ENCODE peak calls at places on chromosomes 1 and 21, in seven cellular contexts. X is heart left ventricle, I is esophagus squamous epithelium, R is tibial nerve, D is A549, B is breast epithelium, T is HCT116. S is an unnamed sample.

GRCh38 chr21:36839123-36839522 is 127.3 kb downstream of the HLCS start:
- DNase-seq in X (no peak), I (no peak), R (no peak), D (no peak), B (no peak), T (no peak), S (no peak)

GRCh38 chr1:200317236-200317635 is 92.6 kb downstream of the ZNF281 start:
- DNase-seq in X (no peak), I (no peak), R (no peak), D (peak), B (no peak), T (no peak), S (no peak)

GRCh38 chr21:31729622-31730343 is 2.1 kb downstream of the SCAF4 start:
- DNase-seq in X (no peak), I (no peak), R (no peak), D (no peak), B (no peak), T (no peak), S (no peak)

GRCh38 chr1:159009704-159010361 is at the start of gene IFI16:
- DNase-seq in X (peak), I (no peak), R (peak), D (peak), B (peak), T (no peak), S (peak)

GRCh38 chr1:48228156-48228555 is 5.6 kb downstream of the SLC5A9 start:
- DNase-seq in X (no peak), I (no peak), R (no peak), D (peak), B (no peak), T (no peak), S (no peak)

GRCh38 chr1:201481004-201481380 is 12.0 kb upstream of the PHLDA3 start:
- DNase-seq in X (no peak), I (no peak), R (no peak), D (no peak), B (peak), T (no peak), S (no peak)

GRCh38 chr1:10693497-10694273 is 102.8 kb downstream of the CASZ1 start:
- DNase-seq in X (no peak), I (no peak), R (no peak), D (no peak), B (no peak), T (no peak), S (no peak)

GRCh38 chr1:182917386-182917785 is 35.6 kb downstream of the SHCBP1L start:
- DNase-seq in X (no peak), I (no peak), R (no peak), D (no peak), B (no peak), T (no peak), S (no peak)

GRCh38 chr1:228228601-228229074 is 20.8 kb downstream of the OBSCN start:
- DNase-seq in X (no peak), I (no peak), R (no peak), D (peak), B (no peak), T (no peak), S (no peak)

GRCh38 chr1:45266151-45266801 is 59.9 kb upstream of the ZSWIM5 start:
- DNase-seq in X (peak), I (no peak), R (peak), D (peak), B (no peak), T (no peak), S (no peak)

GRCh38 chr21:34639882-34640788 is 25.2 kb upstream of the RCAN1 start:
- DNase-seq in X (no peak), I (no peak), R (no peak), D (no peak), B (no peak), T (no peak), S (no peak)

GRCh38 chr1:16915627-16915973 is 6.1 kb upstream of the CROCC start:
- DNase-seq in X (no peak), I (no peak), R (no peak), D (no peak), B (no peak), T (no peak), S (no peak)

GRCh38 chr1:115283681-115284146 is 54.3 kb downstream of the NGF start:
- DNase-seq in X (no peak), I (no peak), R (no peak), D (no peak), B (no peak), T (no peak), S (no peak)

GRCh38 chr1:54519709-54520108 is 28.3 kb upstream of the ACOT11 start:
- DNase-seq in X (no peak), I (no peak), R (no peak), D (no peak), B (no peak), T (no peak), S (no peak)

GRCh38 chr1:206021796-206022365 is 1.8 kb downstream of the CTSE start:
- DNase-seq in X (no peak), I (no peak), R (no peak), D (no peak), B (no peak), T (no peak), S (no peak)

GRCh38 chr1:68291763-68292384 is 59.6 kb upstream of the WLS start:
- DNase-seq in X (no peak), I (no peak), R (no peak), D (no peak), B (no peak), T (no peak), S (no peak)

GRCh38 chr1:200899451-200899915 is 4.8 kb downstream of the INAVA start:
- DNase-seq in X (no peak), I (no peak), R (no peak), D (no peak), B (no peak), T (no peak), S (no peak)

DNA sequence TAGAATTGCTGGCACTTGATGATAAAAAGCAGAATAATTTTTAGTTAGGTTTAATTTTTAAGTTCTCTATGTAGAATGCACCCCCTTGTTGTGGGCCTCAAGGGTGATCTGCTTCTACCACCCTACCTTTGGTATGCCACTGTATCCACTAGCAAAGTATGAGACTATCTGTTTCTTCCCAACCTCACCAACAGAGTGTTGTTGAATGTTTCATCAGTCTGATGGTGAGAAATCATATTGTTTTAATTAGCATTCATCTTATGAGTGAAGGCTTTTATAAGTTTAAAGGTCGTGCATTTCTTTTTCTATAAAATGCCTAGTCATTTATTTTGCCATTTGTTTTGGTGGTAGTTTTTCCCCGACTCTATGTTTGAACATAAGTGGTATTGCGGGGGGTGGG is 141.0 kb downstream of the MAGI3 start:
- DNase-seq in X (no peak), I (no peak), R (no peak), D (no peak), B (no peak), T (no peak), S (no peak)
- TF ChIP-seq CTCF in X (no peak), I (no peak), R (no peak), D (no peak), B (no peak), T (no peak), S (no peak)

GRCh38 chr1:88774151-88774556 is 90.1 kb downstream of the PKN2 start:
- DNase-seq in X (no peak), I (no peak), R (no peak), D (peak), B (no peak), T (peak), S (no peak)

GRCh38 chr1:88768816-88769215 is 84.7 kb downstream of the PKN2 start:
- DNase-seq in X (no peak), I (no peak), R (no peak), D (no peak), B (no peak), T (no peak), S (no peak)

GRCh38 chr1:88768187-88768586 is 84.1 kb downstream of the PKN2 start:
- DNase-seq in X (no peak), I (no peak), R (no peak), D (no peak), B (no peak), T (no peak), S (no peak)

GRCh38 chr1:88777604-88778149 is 93.6 kb downstream of the PKN2 start:
- DNase-seq in X (no peak), I (no peak), R (no peak), D (no peak), B (no peak), T (no peak), S (no peak)

DNA sequence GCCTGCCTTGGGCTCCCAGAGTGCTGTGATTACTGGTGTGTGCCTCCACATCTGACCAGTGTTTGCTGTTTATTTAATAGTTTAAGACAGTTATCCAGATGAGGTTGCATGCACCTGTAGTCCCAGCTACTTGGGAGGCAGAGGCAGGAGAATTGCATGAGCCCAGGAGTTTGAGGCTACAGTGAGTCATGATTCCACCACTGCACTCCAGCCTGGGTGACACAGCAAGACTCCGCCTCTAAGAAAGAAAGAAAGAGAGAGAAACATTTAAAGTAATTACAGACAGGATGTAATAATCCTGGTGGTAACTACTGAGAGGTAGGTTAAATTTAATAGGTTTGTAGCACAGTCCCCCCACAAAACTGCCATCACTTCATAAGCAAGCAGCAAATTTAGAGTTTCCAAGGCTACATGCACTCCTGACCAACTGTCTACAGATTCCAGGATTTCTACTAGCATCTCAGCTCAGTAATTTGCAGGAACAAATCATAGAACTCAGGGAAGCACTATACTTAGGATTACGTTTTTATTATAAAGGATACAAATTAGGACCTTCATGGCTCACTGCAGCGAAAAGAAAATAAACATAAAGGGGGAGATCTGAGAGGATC is 89.6 kb downstream of the PKN2 start:
- DNase-seq in X (no peak), I (no peak), R (no peak), D (peak), B (no peak), T (peak), S (no peak)
- H3K27ac ChIP-seq in X (no peak), I (peak), R (no peak), D (peak), B (no peak), T (peak), S (no peak)

DNA sequence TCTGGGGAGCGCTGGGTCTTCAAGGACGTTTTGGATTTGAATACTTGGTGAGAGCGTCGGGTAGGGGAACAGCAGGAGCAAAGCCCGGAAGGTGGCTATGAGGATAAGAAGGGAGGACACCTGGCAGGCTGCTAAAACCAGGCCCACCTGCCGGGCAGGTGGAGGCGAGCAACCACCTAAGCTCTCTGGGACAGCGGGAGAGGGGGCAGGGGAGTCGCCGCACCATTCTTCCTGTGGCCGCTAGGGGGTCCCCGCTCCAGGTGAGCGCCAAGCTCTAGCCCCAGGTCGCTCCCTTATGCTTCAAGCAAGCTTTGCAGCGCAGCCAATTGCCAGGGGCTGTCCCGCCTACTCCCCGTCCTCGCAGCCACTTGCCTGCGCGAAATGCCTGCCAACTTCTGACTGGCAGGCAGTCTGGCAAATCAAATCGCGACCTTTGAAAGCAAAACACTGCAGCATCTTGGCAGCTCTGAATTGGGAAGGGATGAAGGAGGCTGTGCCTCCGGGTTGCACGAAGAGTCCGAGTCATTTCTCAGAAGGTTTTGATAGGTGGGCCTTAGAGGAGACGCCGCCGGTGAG is at the start of gene NIPAL3:
- DNase-seq in X (peak), I (peak), R (peak), D (peak), B (peak), T (peak), S (peak)
- TF ChIP-seq POLR2A in X (peak), I (peak), R (peak), D (no peak), B (no peak), T (no peak), S (no peak)

GRCh38 chr1:1796466-1796865 is 18.2 kb upstream of the NADK start:
- DNase-seq in X (no peak), I (no peak), R (no peak), D (no peak), B (no peak), T (no peak), S (no peak)
- TF ChIP-seq CTCF in X (peak), I (no peak), R (no peak), D (no peak), B (no peak), T (peak), S (no peak)

GRCh38 chr1:203557958-203558760 is 64.2 kb downstream of the OPTC start:
- DNase-seq in X (peak), I (no peak), R (peak), D (peak), B (no peak), T (no peak), S (peak)
- H3K27ac ChIP-seq in X (peak), I (peak), R (peak), D (peak), B (peak), T (no peak), S (peak)

DNA sequence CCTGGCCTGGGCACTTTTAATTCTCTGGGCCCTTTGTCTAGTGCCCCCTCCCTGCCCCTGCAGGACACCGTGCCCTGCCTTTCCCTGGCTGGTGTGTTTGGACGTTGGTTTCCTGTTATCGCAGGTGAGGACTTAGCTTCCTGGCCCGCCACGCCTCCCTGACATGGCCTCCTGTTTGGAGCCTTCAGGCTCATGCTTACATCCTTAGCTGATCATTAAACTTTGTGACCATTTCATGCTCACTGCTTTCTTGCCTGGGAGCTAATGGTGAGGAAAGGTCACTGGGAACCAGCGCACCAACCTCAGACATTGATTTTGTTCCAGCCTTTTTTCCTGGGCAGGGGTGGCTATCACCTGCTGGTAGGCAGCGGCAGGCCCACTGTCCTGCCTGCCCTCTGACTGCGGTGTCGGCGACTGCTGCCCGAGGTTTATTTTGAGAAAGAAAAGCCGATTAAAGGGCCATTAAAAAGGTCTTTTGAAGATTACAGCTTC is 3.7 kb downstream of the PFKL start:
- DNase-seq in X (no peak), I (no peak), R (no peak), D (no peak), B (no peak), T (no peak), S (no peak)
- TF ChIP-seq POLR2A in X (no peak), I (no peak), R (no peak), D (no peak), B (no peak), T (no peak), S (no peak)

GRCh38 chr21:40512590-40512989 is 334.4 kb downstream of the DSCAM start:
- DNase-seq in X (no peak), I (no peak), R (no peak), D (no peak), B (no peak), T (no peak), S (no peak)
- TF ChIP-seq CTCF in X (no peak), I (no peak), R (peak), D (peak), B (no peak), T (peak), S (peak)

GRCh38 chr1:147762233-147763024 is 2.0 kb upstream of the GJA5 start:
- DNase-seq in X (no peak), I (no peak), R (no peak), D (no peak), B (no peak), T (no peak), S (no peak)
- H3K27ac ChIP-seq in X (peak), I (no peak), R (no peak), D (no peak), B (peak), T (no peak), S (peak)

GRCh38 chr1:150268706-150269403 is at the start of gene APH1A:
- DNase-seq in X (peak), I (peak), R (peak), D (peak), B (peak), T (peak), S (peak)
- TF ChIP-seq POLR2A in X (peak), I (peak), R (peak), D (no peak), B (peak), T (no peak), S (peak)